ENCODE peak calls at places on chromosomes 16 and 17, in eight cellular contexts. Q, O, J, R, Y, E, P and W are unnamed samples.

GRCh38 chr16:3951861-3952332 is 71.4 kb upstream of the CREBBP start:
- DNase-seq in Q (no peak), O (no peak), J (no peak), R (no peak), Y (no peak), E (peak; percentile 4), P (peak; percentile 44), W (no peak)

GRCh38 chr16:17452931-17453330 is 17.8 kb downstream of the XYLT1 start:
- DNase-seq in Q (no peak), O (no peak), J (no peak), R (no peak), Y (peak; percentile 7), E (no peak), P (no peak), W (no peak)

GRCh38 chr17:41678411-41678906 is 10.2 kb upstream of the EIF1 start:
- DNase-seq in Q (peak; percentile 53), O (peak; percentile 68), J (no peak), R (no peak), Y (no peak), E (peak; percentile 84), P (no peak), W (no peak)

GRCh38 chr16:30767767-30768465 is 5.8 kb downstream of the RNF40 start:
- DNase-seq in Q (no peak), O (peak; percentile 64), J (peak; percentile 17), R (no peak), Y (no peak), E (no peak), P (no peak), W (no peak)

GRCh38 chr17:66652840-66653507 is 181.9 kb upstream of the CACNG5 start:
- DNase-seq in Q (no peak), O (no peak), J (no peak), R (no peak), Y (peak; percentile 20), E (no peak), P (no peak), W (peak; percentile 48)

GRCh38 chr17:19979917-19980770 is 2.5 kb upstream of the AKAP10 start:
- DNase-seq in Q (no peak), O (peak; percentile 74), J (peak; percentile 65), R (no peak), Y (no peak), E (no peak), P (peak; percentile 43), W (no peak)

GRCh38 chr16:71917900-71918299 is 22.6 kb downstream of the IST1 start:
- DNase-seq in Q (no peak), O (no peak), J (no peak), R (no peak), Y (peak; percentile 85), E (no peak), P (peak; percentile 74), W (no peak)

GRCh38 chr17:33328129-33328528 is 35.0 kb upstream of the ASIC2 start:
- DNase-seq in Q (no peak), O (no peak), J (no peak), R (no peak), Y (no peak), E (peak; percentile 35), P (peak; percentile 2), W (no peak)

GRCh38 chr16:22397459-22397858 is 23.0 kb upstream of the CDR2 start:
- DNase-seq in Q (no peak), O (no peak), J (no peak), R (no peak), Y (peak; percentile 91), E (peak; percentile 78), P (peak; percentile 97), W (no peak)

GRCh38 chr16:24539850-24540484 is 601 bp downstream of the RBBP6 start:
- DNase-seq in Q (peak; percentile 67), O (peak; percentile 90), J (peak; percentile 82), R (no peak), Y (no peak), E (no peak), P (peak; percentile 61), W (peak; percentile 60)